ENCODE peak calls at places on chromosomes 5 and 9, in five cellular contexts. Q, E, R, P and V are unnamed samples. For H3K36me3, the result is how much of the 10 kb centered on the place peaks cover.

GRCh38 chr5:114449836-114450515 is 88.1 kb downstream of the KCNN2 start:
- DNase-seq in Q (peak), E (peak), R (peak), P (peak), V (peak)

GRCh38 chr5:82183828-82184227 is 94.3 kb downstream of the RPS23 start:
- DNase-seq in Q (no peak), E (no peak), R (no peak), P (no peak), V (no peak)

GRCh38 chr9:133137451-133138231 is 16.6 kb upstream of the RALGDS start:
- DNase-seq in Q (no peak), E (no peak), R (no peak), P (no peak), V (no peak)

GRCh38 chr9:2479056-2479565 is 142.5 kb upstream of the VLDLR start:
- DNase-seq in Q (peak), E (no peak), R (no peak), P (no peak), V (no peak)

GRCh38 chr5:78506296-78507049 is 142.1 kb downstream of the LHFPL2 start:
- DNase-seq in Q (no peak), E (no peak), R (no peak), P (no peak), V (no peak)

GRCh38 chr5:146291421-146292074 is 47.1 kb upstream of the POU4F3 start:
- DNase-seq in Q (no peak), E (peak), R (no peak), P (peak), V (peak)

GRCh38 chr5:100616291-100616690 is 81.1 kb downstream of the FAM174A start:
- DNase-seq in Q (no peak), E (no peak), R (no peak), P (no peak), V (no peak)

GRCh38 chr5:11903614-11904269 is 504 bp downstream of the CTNND2 start:
- DNase-seq in Q (no peak), E (no peak), R (no peak), P (no peak), V (peak)

GRCh38 chr5:135319928-135320606 is 79.0 kb downstream of the MACROH2A1 start:
- DNase-seq in Q (no peak), E (no peak), R (no peak), P (no peak), V (no peak)

GRCh38 chr9:123564652-123565051 is 208.7 kb downstream of the CRB2 start:
- DNase-seq in Q (no peak), E (no peak), R (no peak), P (no peak), V (no peak)

GRCh38 chr5:106414342-106414741 is 1256.4 kb downstream of the EFNA5 start:
- DNase-seq in Q (no peak), E (no peak), R (no peak), P (no peak), V (no peak)

GRCh38 chr5:149419532-149420485 is 40.7 kb upstream of the IL17B start:
- DNase-seq in Q (no peak), E (no peak), R (no peak), P (no peak), V (no peak)

GRCh38 chr9:96186601-96187011 is 115.4 kb downstream of the HSD17B3 start:
- DNase-seq in Q (no peak), E (no peak), R (peak), P (no peak), V (no peak)

GRCh38 chr5:158522761-158523160 is 577.0 kb downstream of the EBF1 start:
- DNase-seq in Q (no peak), E (no peak), R (no peak), P (no peak), V (no peak)

GRCh38 chr5:148998174-148998797 is 64.6 kb downstream of the SH3TC2 start:
- DNase-seq in Q (peak), E (peak), R (peak), P (peak), V (peak)

GRCh38 chr9:109010676-109011655 is 2.3 kb downstream of the CTNNAL1 start:
- DNase-seq in Q (peak), E (peak), R (no peak), P (peak), V (peak)

GRCh38 chr5:55699041-55699688 is 13.0 kb downstream of the SLC38A9 start:
- DNase-seq in Q (no peak), E (no peak), R (no peak), P (no peak), V (no peak)

GRCh38 chr5:158899792-158900191 is 199.9 kb downstream of the EBF1 start:
- DNase-seq in Q (no peak), E (no peak), R (peak), P (no peak), V (no peak)

GRCh38 chr5:149995385-149996085 is 4.9 kb downstream of the TIGD6 start:
- DNase-seq in Q (no peak), E (no peak), R (no peak), P (no peak), V (no peak)

GRCh38 chr9:87657190-87657589 is 68.7 kb upstream of the CTSL start:
- DNase-seq in Q (no peak), E (no peak), R (no peak), P (peak), V (peak)

GRCh38 chr5:170055606-170056005 is 50.1 kb upstream of the FOXI1 start:
- DNase-seq in Q (no peak), E (no peak), R (no peak), P (no peak), V (no peak)

GRCh38 chr5:65059681-65060598 is 291.2 kb downstream of the CWC27 start:
- DNase-seq in Q (no peak), E (no peak), R (no peak), P (peak), V (no peak)

GRCh38 chr5:108149369-108149768 is 232.5 kb downstream of the FBXL17 start:
- DNase-seq in Q (no peak), E (no peak), R (no peak), P (no peak), V (no peak)

GRCh38 chr5:55629790-55630189 is 82.3 kb downstream of the SLC38A9 start:
- DNase-seq in Q (no peak), E (no peak), R (no peak), P (no peak), V (no peak)

GRCh38 chr9:88198346-88198807 is 60.1 kb upstream of the SPATA31C2 start:
- DNase-seq in Q (peak), E (no peak), R (peak), P (peak), V (peak)

GRCh38 chr5:98769256-98770157 is 4.0 kb upstream of the RGMB start:
- DNase-seq in Q (peak), E (no peak), R (peak), P (peak), V (peak)

GRCh38 chr9:126411225-126411947 is 84.8 kb downstream of the MVB12B start:
- DNase-seq in Q (peak), E (peak), R (no peak), P (no peak), V (no peak)

GRCh38 chr9:7121055-7121454 is 363.3 kb downstream of the KDM4C start:
- DNase-seq in Q (no peak), E (no peak), R (no peak), P (no peak), V (no peak)

GRCh38 chr5:78628260-78629024 is 20.1 kb downstream of the LHFPL2 start:
- DNase-seq in Q (no peak), E (no peak), R (no peak), P (no peak), V (no peak)

GRCh38 chr9:122642226-122642625 is 15.2 kb downstream of the OR1B1 start:
- DNase-seq in Q (no peak), E (no peak), R (no peak), P (no peak), V (peak)

GRCh38 chr5:40909723-40910122 is 426 bp downstream of the C7 start:
- DNase-seq in Q (no peak), E (no peak), R (no peak), P (no peak), V (no peak)

GRCh38 chr5:59090323-59090722 is 507.4 kb downstream of the RAB3C start:
- DNase-seq in Q (no peak), E (no peak), R (no peak), P (no peak), V (no peak)

GRCh38 chr5:59092758-59093157 is 509.9 kb downstream of the RAB3C start:
- DNase-seq in Q (no peak), E (no peak), R (no peak), P (no peak), V (no peak)

GRCh38 chr5:59093329-59093728 is 510.5 kb downstream of the RAB3C start:
- DNase-seq in Q (no peak), E (no peak), R (no peak), P (no peak), V (peak)

GRCh38 chr5:59089767-59090166 is 506.9 kb downstream of the RAB3C start:
- DNase-seq in Q (no peak), E (no peak), R (no peak), P (no peak), V (no peak)

GRCh38 chr5:59091965-59092364 is 509.1 kb downstream of the RAB3C start:
- DNase-seq in Q (no peak), E (no peak), R (no peak), P (no peak), V (no peak)
- H3K4me3 ChIP-seq in Q (no peak), E (no peak), R (no peak), P (no peak), V (peak)

GRCh38 chr5:37182667-37183066 is 66.5 kb downstream of the CPLANE1 start:
- DNase-seq in Q (no peak), E (no peak), R (no peak), P (no peak), V (no peak)
- H3K36me3 ChIP-seq in Q (under half), E (under half), R (under half), P (under half), V (under half)

GRCh38 chr5:139652788-139653241 is 4.7 kb downstream of the CXXC5 start:
- DNase-seq in Q (no peak), E (no peak), R (no peak), P (peak), V (no peak)
- H3K27ac ChIP-seq in Q (peak), E (no peak), R (peak), P (peak), V (peak)

DNA sequence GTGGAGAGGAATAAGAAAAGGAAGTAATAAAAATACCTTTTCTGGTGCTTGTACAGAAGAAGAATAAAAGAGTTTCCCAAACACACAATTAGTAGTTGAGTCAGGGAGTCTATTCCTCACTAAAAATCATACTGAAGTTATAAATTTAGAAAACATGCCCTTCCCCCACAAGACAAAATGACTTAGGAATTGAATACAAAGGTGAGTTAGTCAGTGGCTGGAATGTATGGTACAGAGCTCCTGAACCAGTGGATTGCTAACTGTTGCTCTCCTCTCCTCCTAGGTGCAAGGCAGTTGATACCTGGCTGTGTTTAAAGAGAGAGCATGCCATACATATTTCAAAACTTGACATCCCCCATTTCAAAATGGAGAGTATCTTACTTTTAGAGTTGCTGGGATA is 1.9 kb downstream of the GDA start:
- DNase-seq in Q (peak), E (no peak), R (no peak), P (no peak), V (no peak)
- H3K4me3 ChIP-seq in Q (peak), E (no peak), R (peak), P (no peak), V (no peak)